ENCODE peak calls at places on chromosome 14, in nine cellular contexts. One of them, this sample, is unnamed.
A peak's percentile ranks its signal among the peaks of the same experiment; 100 is the strongest.

GRCh38 chr14:21091784-21092146 is 6.7 kb downstream of the ZNF219 start:
- DNase-seq in hepatic stellate cell: no peak
- DNase-seq in activated T-cell treated with anti-CD3 and anti-CD28 coated beads, Interleukin-2, amount 50 U/mL, for 4 hours: no peak
- DNase-seq in neural crest cell: no peak
- DNase-seq in AG09309: no peak
- DNase-seq in AML-193: no peak
- DNase-seq in CD8-positive, alpha-beta memory T cell: no peak
- DNase-seq in activated CD8-positive, alpha-beta memory T cell treated with anti-CD3 and anti-CD28 coated beads, Interleukin-2, amount 50 U/mL, for 4 hours: no peak
- DNase-seq in K562: no peak
- DNase-seq in this sample: no peak

GRCh38 chr14:102215522-102216250 is 76.0 kb downstream of the WDR20 start:
- DNase-seq in K562: no peak
- DNase-seq in activated CD8-positive, alpha-beta memory T cell treated with anti-CD3 and anti-CD28 coated beads, Interleukin-2, amount 50 U/mL, for 4 hours: no peak
- DNase-seq in AML-193: no peak
- DNase-seq in AG09309: no peak
- DNase-seq in activated T-cell treated with anti-CD3 and anti-CD28 coated beads, Interleukin-2, amount 50 U/mL, for 4 hours: no peak
- DNase-seq in CD8-positive, alpha-beta memory T cell: no peak
- DNase-seq in neural crest cell: no peak
- DNase-seq in hepatic stellate cell: no peak
- DNase-seq in this sample: no peak

GRCh38 chr14:96279564-96279963 is 23.6 kb downstream of the BDKRB1 start:
- DNase-seq in hepatic stellate cell: no peak
- DNase-seq in activated T-cell treated with anti-CD3 and anti-CD28 coated beads, Interleukin-2, amount 50 U/mL, for 4 hours: no peak
- DNase-seq in K562: no peak
- DNase-seq in AG09309: no peak
- DNase-seq in activated CD8-positive, alpha-beta memory T cell treated with anti-CD3 and anti-CD28 coated beads, Interleukin-2, amount 50 U/mL, for 4 hours: no peak
- DNase-seq in CD8-positive, alpha-beta memory T cell: no peak
- DNase-seq in AML-193: no peak
- DNase-seq in neural crest cell: no peak
- DNase-seq in this sample: no peak

GRCh38 chr14:66824251-66824650 is 316.3 kb downstream of the GPHN start:
- DNase-seq in AG09309: no peak
- DNase-seq in activated T-cell treated with anti-CD3 and anti-CD28 coated beads, Interleukin-2, amount 50 U/mL, for 4 hours: no peak
- DNase-seq in CD8-positive, alpha-beta memory T cell: no peak
- DNase-seq in activated CD8-positive, alpha-beta memory T cell treated with anti-CD3 and anti-CD28 coated beads, Interleukin-2, amount 50 U/mL, for 4 hours: no peak
- DNase-seq in AML-193: no peak
- DNase-seq in neural crest cell: no peak
- DNase-seq in K562: no peak
- DNase-seq in hepatic stellate cell: no peak
- DNase-seq in this sample: no peak

GRCh38 chr14:61965030-61965745 is 203.0 kb downstream of the SNAPC1 start:
- DNase-seq in hepatic stellate cell: no peak
- DNase-seq in activated T-cell treated with anti-CD3 and anti-CD28 coated beads, Interleukin-2, amount 50 U/mL, for 4 hours: no peak
- DNase-seq in AG09309: peak; percentile 60
- DNase-seq in AML-193: no peak
- DNase-seq in neural crest cell: no peak
- DNase-seq in K562: no peak
- DNase-seq in activated CD8-positive, alpha-beta memory T cell treated with anti-CD3 and anti-CD28 coated beads, Interleukin-2, amount 50 U/mL, for 4 hours: no peak
- DNase-seq in CD8-positive, alpha-beta memory T cell: no peak
- DNase-seq in this sample: peak; percentile 22

GRCh38 chr14:88904864-88905263 is 80.4 kb downstream of the TTC8 start:
- DNase-seq in activated T-cell treated with anti-CD3 and anti-CD28 coated beads, Interleukin-2, amount 50 U/mL, for 4 hours: no peak
- DNase-seq in hepatic stellate cell: no peak
- DNase-seq in neural crest cell: no peak
- DNase-seq in CD8-positive, alpha-beta memory T cell: no peak
- DNase-seq in K562: no peak
- DNase-seq in activated CD8-positive, alpha-beta memory T cell treated with anti-CD3 and anti-CD28 coated beads, Interleukin-2, amount 50 U/mL, for 4 hours: no peak
- DNase-seq in AML-193: no peak
- DNase-seq in AG09309: peak; percentile 69
- DNase-seq in this sample: peak; percentile 5

GRCh38 chr14:58100735-58101368 is 51.2 kb downstream of the ARMH4 start:
- DNase-seq in K562: no peak
- DNase-seq in neural crest cell: no peak
- DNase-seq in CD8-positive, alpha-beta memory T cell: no peak
- DNase-seq in AML-193: no peak
- DNase-seq in hepatic stellate cell: peak; percentile 53
- DNase-seq in activated CD8-positive, alpha-beta memory T cell treated with anti-CD3 and anti-CD28 coated beads, Interleukin-2, amount 50 U/mL, for 4 hours: no peak
- DNase-seq in activated T-cell treated with anti-CD3 and anti-CD28 coated beads, Interleukin-2, amount 50 U/mL, for 4 hours: no peak
- DNase-seq in AG09309: no peak
- DNase-seq in this sample: no peak

GRCh38 chr14:71141701-71142374 is 234.6 kb downstream of the PCNX1 start:
- DNase-seq in AML-193: no peak
- DNase-seq in activated T-cell treated with anti-CD3 and anti-CD28 coated beads, Interleukin-2, amount 50 U/mL, for 4 hours: no peak
- DNase-seq in neural crest cell: no peak
- DNase-seq in K562: no peak
- DNase-seq in hepatic stellate cell: no peak
- DNase-seq in AG09309: no peak
- DNase-seq in activated CD8-positive, alpha-beta memory T cell treated with anti-CD3 and anti-CD28 coated beads, Interleukin-2, amount 50 U/mL, for 4 hours: no peak
- DNase-seq in CD8-positive, alpha-beta memory T cell: no peak
- DNase-seq in this sample: no peak

GRCh38 chr14:99267871-99268775 is 3.9 kb downstream of the BCL11B start:
- DNase-seq in AML-193: no peak
- DNase-seq in activated T-cell treated with anti-CD3 and anti-CD28 coated beads, Interleukin-2, amount 50 U/mL, for 4 hours: no peak
- DNase-seq in AG09309: no peak
- DNase-seq in neural crest cell: no peak
- DNase-seq in K562: no peak
- DNase-seq in hepatic stellate cell: no peak
- DNase-seq in activated CD8-positive, alpha-beta memory T cell treated with anti-CD3 and anti-CD28 coated beads, Interleukin-2, amount 50 U/mL, for 4 hours: no peak
- DNase-seq in CD8-positive, alpha-beta memory T cell: peak; percentile 21
- DNase-seq in this sample: no peak

GRCh38 chr14:105499256-105500035 is 8.4 kb downstream of the TEDC1 start:
- DNase-seq in hepatic stellate cell: no peak
- DNase-seq in AG09309: no peak
- DNase-seq in activated CD8-positive, alpha-beta memory T cell treated with anti-CD3 and anti-CD28 coated beads, Interleukin-2, amount 50 U/mL, for 4 hours: no peak
- DNase-seq in K562: no peak
- DNase-seq in neural crest cell: peak; percentile 60
- DNase-seq in activated T-cell treated with anti-CD3 and anti-CD28 coated beads, Interleukin-2, amount 50 U/mL, for 4 hours: no peak
- DNase-seq in CD8-positive, alpha-beta memory T cell: no peak
- DNase-seq in AML-193: no peak
- DNase-seq in this sample: no peak

GRCh38 chr14:90290612-90291011 is 34.3 kb downstream of the PSMC1 start:
- DNase-seq in activated CD8-positive, alpha-beta memory T cell treated with anti-CD3 and anti-CD28 coated beads, Interleukin-2, amount 50 U/mL, for 4 hours: no peak
- DNase-seq in CD8-positive, alpha-beta memory T cell: no peak
- DNase-seq in K562: no peak
- DNase-seq in AML-193: no peak
- DNase-seq in hepatic stellate cell: no peak
- DNase-seq in neural crest cell: no peak
- DNase-seq in AG09309: no peak
- DNase-seq in activated T-cell treated with anti-CD3 and anti-CD28 coated beads, Interleukin-2, amount 50 U/mL, for 4 hours: no peak
- DNase-seq in this sample: no peak

GRCh38 chr14:32202941-32203882 is at the start of gene RNU6-8:
- DNase-seq in hepatic stellate cell: peak; percentile 74
- DNase-seq in activated T-cell treated with anti-CD3 and anti-CD28 coated beads, Interleukin-2, amount 50 U/mL, for 4 hours: peak; percentile 82
- DNase-seq in activated CD8-positive, alpha-beta memory T cell treated with anti-CD3 and anti-CD28 coated beads, Interleukin-2, amount 50 U/mL, for 4 hours: peak; percentile 83
- DNase-seq in K562: peak; percentile 85
- DNase-seq in neural crest cell: peak; percentile 80
- DNase-seq in AG09309: peak; percentile 24
- DNase-seq in AML-193: peak; percentile 11
- DNase-seq in CD8-positive, alpha-beta memory T cell: peak; percentile 88
- DNase-seq in this sample: peak; percentile 10

GRCh38 chr14:75753696-75754095 is 92.7 kb downstream of the TTLL5 start:
- DNase-seq in hepatic stellate cell: no peak
- DNase-seq in neural crest cell: no peak
- DNase-seq in AML-193: no peak
- DNase-seq in AG09309: no peak
- DNase-seq in K562: no peak
- DNase-seq in activated T-cell treated with anti-CD3 and anti-CD28 coated beads, Interleukin-2, amount 50 U/mL, for 4 hours: no peak
- DNase-seq in CD8-positive, alpha-beta memory T cell: no peak
- DNase-seq in activated CD8-positive, alpha-beta memory T cell treated with anti-CD3 and anti-CD28 coated beads, Interleukin-2, amount 50 U/mL, for 4 hours: no peak
- DNase-seq in this sample: no peak

GRCh38 chr14:21257395-21258193 is 11.6 kb downstream of the HNRNPC start:
- DNase-seq in AML-193: no peak
- DNase-seq in K562: no peak
- DNase-seq in hepatic stellate cell: no peak
- DNase-seq in neural crest cell: no peak
- DNase-seq in AG09309: no peak
- DNase-seq in activated CD8-positive, alpha-beta memory T cell treated with anti-CD3 and anti-CD28 coated beads, Interleukin-2, amount 50 U/mL, for 4 hours: no peak
- DNase-seq in CD8-positive, alpha-beta memory T cell: no peak
- DNase-seq in activated T-cell treated with anti-CD3 and anti-CD28 coated beads, Interleukin-2, amount 50 U/mL, for 4 hours: no peak
- DNase-seq in this sample: no peak

GRCh38 chr14:37583358-37584210 is 11.5 kb downstream of the FOXA1 start:
- DNase-seq in AML-193: no peak
- DNase-seq in AG09309: no peak
- DNase-seq in CD8-positive, alpha-beta memory T cell: no peak
- DNase-seq in hepatic stellate cell: no peak
- DNase-seq in activated T-cell treated with anti-CD3 and anti-CD28 coated beads, Interleukin-2, amount 50 U/mL, for 4 hours: no peak
- DNase-seq in neural crest cell: no peak
- DNase-seq in K562: no peak
- DNase-seq in activated CD8-positive, alpha-beta memory T cell treated with anti-CD3 and anti-CD28 coated beads, Interleukin-2, amount 50 U/mL, for 4 hours: no peak
- DNase-seq in this sample: no peak

This sample was measured in AG09319.